ENCODE peak calls at places on chromosomes 4 and X, in five cellular contexts. K is left colon, M is stomach, X is amniotic epithelial cell, O is NB4. G is an unnamed sample.

GRCh38 chr4:60223098-60223497 is 977.0 kb upstream of the ADGRL3 start:
- DNase-seq in K (no peak), M (no peak), X (peak), O (no peak), G (peak)

GRCh38 chr4:152458801-152459302 is 77.0 kb downstream of the FBXW7 start:
- DNase-seq in K (no peak), M (no peak), X (peak), O (peak), G (peak)

GRCh38 chr4:163558539-163559044 is 64.1 kb downstream of the TMA16 start:
- DNase-seq in K (no peak), M (no peak), X (peak), O (no peak), G (peak)

GRCh38 chr4:19177616-19178015 is 1074.1 kb upstream of the SLIT2 start:
- DNase-seq in K (no peak), M (no peak), X (peak), O (no peak), G (peak)

GRCh38 chr4:121814756-121815155 is 8.9 kb downstream of the CCNA2 start:
- DNase-seq in K (no peak), M (no peak), X (no peak), O (no peak), G (no peak)

GRCh38 chrX:44400588-44400987 is 57.1 kb upstream of the EFHC2 start:
- DNase-seq in K (no peak), M (no peak), X (peak), O (peak), G (peak)

GRCh38 chrX:147803948-147804347 is 107.8 kb upstream of the FMR1 start:
- DNase-seq in K (no peak), M (no peak), X (no peak), O (peak), G (no peak)

GRCh38 chr4:176425035-176425434 is 105.3 kb downstream of the SPCS3 start:
- DNase-seq in K (no peak), M (no peak), X (peak), O (no peak), G (no peak)

GRCh38 chr4:138242076-138242829 is at the start of gene SLC7A11:
- DNase-seq in K (peak), M (peak), X (peak), O (peak), G (peak)

GRCh38 chrX:2652106-2652505 is 39.0 kb upstream of the CD99 start:
- DNase-seq in K (no peak), M (no peak), X (no peak), O (no peak), G (no peak)

G was measured in mesenchymal stem cell.